ENCODE peak calls at places on chromosomes 7 and 10, in five cellular contexts. S, R, G, I and F are unnamed samples. For H3K4me1, the result is how much of the 10 kb centered on the place peaks cover.

GRCh38 chr10:642186-642890 is 47.1 kb downstream of the DIP2C start:
- DNase-seq in S (no peak), R (peak), G (no peak), I (no peak), F (no peak)

GRCh38 chr10:104337527-104337984 is 709 bp downstream of the ITPRIP start:
- DNase-seq in S (peak), R (peak), G (no peak), I (no peak), F (no peak)

GRCh38 chr7:70165477-70166170 is 567.3 kb downstream of the AUTS2 start:
- DNase-seq in S (no peak), R (no peak), G (no peak), I (no peak), F (no peak)

GRCh38 chr10:59346321-59346720 is 16.0 kb downstream of the FAM13C start:
- DNase-seq in S (no peak), R (no peak), G (peak), I (no peak), F (no peak)

GRCh38 chr7:158141221-158141582 is 446.4 kb downstream of the PTPRN2 start:
- DNase-seq in S (no peak), R (no peak), G (no peak), I (no peak), F (no peak)

GRCh38 chr10:33506838-33507661 is 172.6 kb upstream of the NRP1 start:
- DNase-seq in S (no peak), R (no peak), G (no peak), I (no peak), F (no peak)

GRCh38 chr7:12939694-12940093 is 252.3 kb downstream of the ARL4A start:
- DNase-seq in S (no peak), R (no peak), G (no peak), I (no peak), F (no peak)

GRCh38 chr7:44080686-44081265 is 1.6 kb downstream of the POLM start:
- DNase-seq in S (no peak), R (peak), G (no peak), I (peak), F (no peak)

GRCh38 chr7:87404674-87405073 is 59.2 kb downstream of the CROT start:
- DNase-seq in S (no peak), R (no peak), G (no peak), I (no peak), F (no peak)

GRCh38 chr7:140041626-140042385 is 20.9 kb downstream of the PARP12 start:
- DNase-seq in S (no peak), R (no peak), G (no peak), I (no peak), F (no peak)

GRCh38 chr7:44280636-44280992 is 44.8 kb downstream of the CAMK2B start:
- DNase-seq in S (no peak), R (peak), G (peak), I (peak), F (no peak)

GRCh38 chr7:157271991-157272324 is 64.8 kb upstream of the DNAJB6 start:
- DNase-seq in S (no peak), R (peak), G (peak), I (peak), F (no peak)

GRCh38 chr10:35909291-35909690 is 267.2 kb upstream of the FZD8 start:
- DNase-seq in S (no peak), R (no peak), G (no peak), I (no peak), F (no peak)

GRCh38 chr10:129853236-129853946 is 110.7 kb downstream of the EBF3 start:
- DNase-seq in S (no peak), R (no peak), G (no peak), I (no peak), F (no peak)

GRCh38 chr10:58807631-58808024 is 295.0 kb downstream of the BICC1 start:
- DNase-seq in S (no peak), R (no peak), G (no peak), I (no peak), F (no peak)

GRCh38 chr10:113459672-113460280 is 93.1 kb upstream of the HABP2 start:
- DNase-seq in S (no peak), R (no peak), G (no peak), I (no peak), F (no peak)

GRCh38 chr10:50992356-50992866 is 81.9 kb upstream of the PRKG1 start:
- DNase-seq in S (no peak), R (no peak), G (no peak), I (no peak), F (no peak)

GRCh38 chr7:43538404-43538771 is 44.5 kb upstream of the STK17A start:
- DNase-seq in S (no peak), R (no peak), G (no peak), I (no peak), F (no peak)

GRCh38 chr10:16863766-16864165 is 46.5 kb upstream of the RSU1 start:
- DNase-seq in S (no peak), R (no peak), G (no peak), I (no peak), F (no peak)

GRCh38 chr7:123673137-123673732 is 17.6 kb downstream of the LMOD2 start:
- DNase-seq in S (no peak), R (no peak), G (no peak), I (no peak), F (no peak)

GRCh38 chr10:101617102-101617823 is 29.1 kb downstream of the DPCD start:
- DNase-seq in S (no peak), R (no peak), G (no peak), I (no peak), F (no peak)

GRCh38 chr7:157158400-157158799 is 19.7 kb downstream of the UBE3C start:
- DNase-seq in S (no peak), R (no peak), G (no peak), I (no peak), F (no peak)

GRCh38 chr7:37322831-37323230 is 125.8 kb downstream of the ELMO1 start:
- DNase-seq in S (no peak), R (no peak), G (no peak), I (no peak), F (no peak)

GRCh38 chr10:44874176-44874575 is 37.0 kb upstream of the TMEM72 start:
- DNase-seq in S (no peak), R (no peak), G (no peak), I (peak), F (no peak)

GRCh38 chr7:96548664-96549063 is 161.0 kb downstream of the SEM1 start:
- DNase-seq in S (no peak), R (no peak), G (no peak), I (no peak), F (no peak)

GRCh38 chr7:101094791-101095375 is 9.6 kb downstream of the TRIM56 start:
- DNase-seq in S (no peak), R (peak), G (peak), I (no peak), F (no peak)

GRCh38 chr7:617614-618538 is 98.2 kb upstream of the PDGFA start:
- DNase-seq in S (no peak), R (no peak), G (peak), I (no peak), F (no peak)

GRCh38 chr7:80827238-80827633 is 91.6 kb downstream of the SEMA3C start:
- DNase-seq in S (no peak), R (no peak), G (no peak), I (no peak), F (no peak)

GRCh38 chr10:114703377-114704125 is 45.5 kb upstream of the ABLIM1 start:
- DNase-seq in S (peak), R (no peak), G (no peak), I (no peak), F (no peak)

GRCh38 chr7:127786184-127786583 is 134.2 kb downstream of the SND1 start:
- DNase-seq in S (no peak), R (no peak), G (no peak), I (no peak), F (no peak)

GRCh38 chr10:86178401-86179142 is 188.0 kb downstream of the GRID1 start:
- DNase-seq in S (no peak), R (no peak), G (no peak), I (no peak), F (no peak)

GRCh38 chr7:85090138-85090537 is 96.7 kb downstream of the SEMA3D start:
- DNase-seq in S (no peak), R (no peak), G (no peak), I (peak), F (no peak)

GRCh38 chr10:102557569-102557968 is 53.8 kb downstream of the SUFU start:
- DNase-seq in S (no peak), R (no peak), G (no peak), I (no peak), F (no peak)

GRCh38 chr7:94907026-94907419 is 371 bp upstream of the PPP1R9A start:
- DNase-seq in S (no peak), R (no peak), G (no peak), I (no peak), F (no peak)

GRCh38 chr7:84110400-84110799 is 84.2 kb downstream of the SEMA3A start:
- DNase-seq in S (no peak), R (no peak), G (no peak), I (no peak), F (no peak)

GRCh38 chr10:78983608-78984007 is 85.2 kb upstream of the ZMIZ1 start:
- DNase-seq in S (no peak), R (no peak), G (no peak), I (no peak), F (no peak)

GRCh38 chr10:15200626-15201025 is 32.1 kb upstream of the NMT2 start:
- DNase-seq in S (no peak), R (no peak), G (no peak), I (no peak), F (no peak)

GRCh38 chr7:1678571-1679325 is 8.7 kb downstream of the ELFN1 start:
- DNase-seq in S (no peak), R (no peak), G (no peak), I (no peak), F (no peak)

GRCh38 chr7:145009866-145010265 is 174.0 kb upstream of the TPK1 start:
- DNase-seq in S (no peak), R (no peak), G (no peak), I (no peak), F (no peak)

DNA sequence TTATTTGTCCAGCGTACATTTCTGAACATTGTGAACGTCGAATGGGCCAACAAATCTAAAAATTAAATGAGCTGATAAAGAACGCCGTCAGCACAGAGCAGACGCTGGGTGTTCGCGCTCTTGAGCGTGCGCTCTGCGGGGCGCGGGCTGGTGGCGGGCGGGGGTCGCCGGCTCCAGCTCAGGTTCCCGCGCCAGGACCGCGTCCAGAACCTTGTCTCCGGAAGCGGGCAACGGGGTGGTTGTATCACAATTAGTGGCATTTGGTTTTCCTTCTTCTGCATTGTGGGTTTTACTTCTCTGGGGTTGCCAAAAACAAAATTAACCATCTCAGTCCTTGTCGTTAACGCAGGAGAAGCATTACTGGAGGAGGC is 2.4 kb downstream of the CYP2E1 start:
- DNase-seq in S (no peak), R (no peak), G (no peak), I (no peak), F (no peak)
- H3K4me3 ChIP-seq in S (no peak), R (peak), G (no peak), I (peak), F (no peak)

DNA sequence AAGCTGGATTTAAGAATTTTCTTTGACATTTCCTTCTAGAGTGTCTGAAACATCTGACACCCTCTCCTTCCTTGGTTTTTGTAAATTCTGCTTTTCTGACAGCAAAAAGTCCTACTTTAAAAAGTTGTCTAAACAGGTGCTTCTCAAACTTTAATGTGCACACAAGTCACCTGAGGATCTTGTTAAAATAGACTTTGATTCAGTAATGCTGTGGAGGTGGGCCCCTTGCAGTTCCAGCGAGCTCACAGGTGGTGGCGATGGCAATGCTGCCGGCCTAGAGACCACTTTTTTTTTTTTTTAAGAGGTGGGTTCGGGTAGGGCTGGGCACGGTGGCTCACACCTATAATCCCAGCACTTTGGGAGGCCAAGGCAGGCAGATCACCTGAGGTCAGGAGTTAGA is 77.1 kb downstream of the ABCC2 start:
- DNase-seq in S (no peak), R (no peak), G (no peak), I (no peak), F (no peak)
- H3K27ac ChIP-seq in S (no peak), R (no peak), G (no peak), I (no peak), F (no peak)

GRCh38 chr10:22702348-22702747 is 12.0 kb downstream of the PIP4K2A start:
- DNase-seq in S (no peak), R (no peak), G (no peak), I (no peak), F (no peak)
- H3K4me1 ChIP-seq in S (under half), R (half or more), G (under half), I (under half), F (half or more)

DNA sequence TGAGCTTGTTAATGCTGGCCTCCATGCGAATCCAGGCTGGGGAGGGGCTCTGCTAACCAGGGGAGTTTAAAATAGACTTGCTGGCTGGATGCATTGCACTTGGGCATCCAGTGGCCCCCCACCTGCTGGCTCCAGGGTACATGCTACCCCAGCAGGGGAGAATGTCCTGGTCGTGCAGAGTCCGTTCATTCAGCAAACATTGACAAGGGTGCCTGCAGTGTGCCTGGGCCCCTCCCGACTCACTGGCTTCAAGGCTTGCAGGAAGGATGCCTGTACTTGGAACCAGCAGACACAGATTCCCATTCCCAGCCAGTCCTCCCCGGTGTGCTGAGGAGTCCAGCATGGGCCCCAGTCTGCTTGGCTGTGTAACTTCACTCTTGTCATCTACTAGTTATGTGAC is 1.5 kb downstream of the SLC29A3 start:
- DNase-seq in S (no peak), R (no peak), G (no peak), I (no peak), F (no peak)
- H3K4me3 ChIP-seq in S (no peak), R (no peak), G (no peak), I (no peak), F (no peak)

GRCh38 chr10:53597835-53598251 is 825.3 kb upstream of the MBL2 start:
- DNase-seq in S (no peak), R (no peak), G (no peak), I (no peak), F (no peak)
- H3K27ac ChIP-seq in S (no peak), R (no peak), G (no peak), I (no peak), F (no peak)

DNA sequence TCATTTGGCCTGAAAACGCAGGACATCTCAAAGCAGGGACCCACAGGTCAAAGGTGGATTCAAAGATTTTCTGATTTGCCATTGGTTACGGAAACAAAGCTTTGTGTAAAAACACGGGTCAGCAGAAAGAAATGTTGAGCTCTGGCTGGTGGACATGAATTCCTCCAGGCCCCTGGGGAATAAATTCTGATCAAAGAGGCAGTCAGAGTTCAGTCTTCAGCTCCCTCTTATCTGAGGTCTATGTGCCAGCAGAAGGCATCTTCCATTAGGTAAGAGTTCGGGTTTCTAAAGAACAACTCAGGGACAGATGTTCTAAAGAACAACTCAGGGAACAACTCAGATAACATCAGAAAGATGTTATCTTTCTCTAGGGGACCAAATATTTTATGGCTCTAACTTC is 65.0 kb upstream of the PALS2 start:
- DNase-seq in S (no peak), R (no peak), G (no peak), I (no peak), F (no peak)
- H3K4me1 ChIP-seq in S (under half), R (under half), G (under half), I (under half), F (under half)

GRCh38 chr10:34666008-34666700 is 148.9 kb downstream of the PARD3 start:
- DNase-seq in S (no peak), R (no peak), G (no peak), I (no peak), F (no peak)

GRCh38 chr10:34664706-34665105 is 150.4 kb downstream of the PARD3 start:
- DNase-seq in S (no peak), R (no peak), G (no peak), I (no peak), F (no peak)

GRCh38 chr10:34669079-34669478 is 146.0 kb downstream of the PARD3 start:
- DNase-seq in S (no peak), R (no peak), G (no peak), I (no peak), F (no peak)

GRCh38 chr10:34670101-34670500 is 145.0 kb downstream of the PARD3 start:
- DNase-seq in S (no peak), R (no peak), G (no peak), I (no peak), F (no peak)

DNA sequence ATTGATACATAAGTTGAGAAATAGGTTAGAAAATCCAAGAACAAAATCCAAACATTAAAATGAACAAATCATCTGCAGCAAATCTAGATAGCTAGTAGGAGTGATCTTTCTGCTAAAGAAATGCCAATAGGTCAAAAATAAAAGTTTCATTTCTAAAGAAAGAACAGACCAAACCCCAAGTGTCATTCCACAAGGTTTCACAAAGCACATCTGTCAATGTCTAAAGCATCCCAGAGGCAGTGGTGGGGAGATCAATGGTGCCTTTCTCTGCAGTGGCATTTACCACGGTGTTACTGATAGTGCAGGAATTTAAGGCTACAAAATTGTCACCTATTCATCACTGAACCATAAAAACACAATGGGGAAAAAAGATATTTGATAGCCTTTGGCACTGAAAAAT is 147.9 kb downstream of the PARD3 start:
- DNase-seq in S (no peak), R (no peak), G (no peak), I (no peak), F (no peak)
- H3K4me3 ChIP-seq in S (no peak), R (no peak), G (no peak), I (no peak), F (no peak)

DNA sequence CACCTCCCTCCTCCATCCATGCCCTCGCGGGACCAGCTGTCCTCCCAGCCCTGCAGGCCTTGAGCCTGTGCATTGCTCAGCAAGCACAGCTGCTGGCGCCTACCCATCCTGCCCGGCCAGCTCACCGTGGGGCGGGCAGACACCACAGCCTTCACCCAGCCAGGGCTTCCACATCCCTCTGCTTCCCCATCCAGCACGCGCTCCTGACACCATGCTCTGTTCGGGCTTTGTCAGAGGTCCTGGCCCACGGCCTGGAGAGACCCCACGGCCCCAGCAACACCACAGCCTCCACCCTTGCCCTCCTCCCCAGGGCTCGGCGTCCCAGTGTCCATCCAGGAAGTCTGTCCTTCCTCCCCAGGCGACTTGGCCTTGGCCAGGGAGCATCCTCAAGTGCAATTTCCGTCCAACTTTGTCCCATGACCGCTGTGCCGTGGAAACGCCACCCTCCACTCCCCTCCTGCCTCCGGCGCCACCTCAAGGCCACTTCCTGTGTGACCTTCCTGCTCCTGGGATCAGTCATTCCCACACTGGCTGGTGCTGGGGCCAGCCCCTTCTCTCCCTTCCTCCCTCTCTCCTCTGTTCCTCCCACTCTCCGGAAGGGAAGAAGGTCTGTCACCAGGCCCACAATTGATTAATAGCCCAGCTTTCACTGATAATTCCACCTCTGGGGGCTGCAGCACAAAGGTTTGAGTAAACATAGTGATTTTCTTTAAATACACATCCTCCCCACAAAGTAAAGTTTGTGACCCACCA is 71.5 kb upstream of the SMNDC1 start:
- DNase-seq in S (no peak), R (peak), G (no peak), I (peak), F (no peak)
- H3K27ac ChIP-seq in S (no peak), R (peak), G (no peak), I (peak), F (no peak)